ENCODE peak calls at places on chromosome 4, in six cellular contexts. One of them, this sample, is unnamed.

GRCh38 chr4:7826176-7826908 is 113.3 kb downstream of the AFAP1 start:
- DNase-seq in D341Med: no peak
- DNase-seq in NB4: no peak
- DNase-seq in epithelial cell of proximal tubule: no peak
- DNase-seq in PC-3: no peak
- DNase-seq in NCI-H1417: no peak
- DNase-seq in this sample: no peak

GRCh38 chr4:100075486-100076270 is 114.6 kb downstream of the DDIT4L start:
- DNase-seq in D341Med: no peak
- DNase-seq in NB4: no peak
- DNase-seq in epithelial cell of proximal tubule: no peak
- DNase-seq in PC-3: no peak
- DNase-seq in NCI-H1417: peak
- DNase-seq in this sample: no peak

GRCh38 chr4:87880106-87880505 is 47.3 kb downstream of the MEPE start:
- DNase-seq in D341Med: no peak
- DNase-seq in NB4: no peak
- DNase-seq in epithelial cell of proximal tubule: no peak
- DNase-seq in PC-3: no peak
- DNase-seq in NCI-H1417: no peak
- DNase-seq in this sample: no peak

GRCh38 chr4:78710536-78710935 is 65.6 kb upstream of the BMP2K start:
- DNase-seq in D341Med: no peak
- DNase-seq in NB4: no peak
- DNase-seq in epithelial cell of proximal tubule: no peak
- DNase-seq in PC-3: peak
- DNase-seq in NCI-H1417: no peak
- DNase-seq in this sample: no peak

GRCh38 chr4:74667944-74668343 is 126.4 kb downstream of the BTC start:
- DNase-seq in D341Med: no peak
- DNase-seq in NB4: no peak
- DNase-seq in epithelial cell of proximal tubule: no peak
- DNase-seq in PC-3: no peak
- DNase-seq in NCI-H1417: peak
- DNase-seq in this sample: no peak

GRCh38 chr4:288891-289290 is 16.4 kb downstream of the ZNF732 start:
- DNase-seq in D341Med: no peak
- DNase-seq in NB4: peak
- DNase-seq in epithelial cell of proximal tubule: no peak
- DNase-seq in PC-3: peak
- DNase-seq in NCI-H1417: no peak
- DNase-seq in this sample: no peak

GRCh38 chr4:183264614-183265013 is 55.5 kb downstream of the CLDN22 start:
- DNase-seq in D341Med: no peak
- DNase-seq in NB4: no peak
- DNase-seq in epithelial cell of proximal tubule: no peak
- DNase-seq in PC-3: no peak
- DNase-seq in NCI-H1417: no peak
- DNase-seq in this sample: no peak

GRCh38 chr4:38279650-38280322 is 319.6 kb downstream of the PTTG2 start:
- DNase-seq in D341Med: no peak
- DNase-seq in NB4: no peak
- DNase-seq in epithelial cell of proximal tubule: no peak
- DNase-seq in PC-3: no peak
- DNase-seq in NCI-H1417: peak
- DNase-seq in this sample: no peak

GRCh38 chr4:34043131-34043530 is 2201.2 kb downstream of the ARAP2 start:
- DNase-seq in D341Med: no peak
- DNase-seq in NB4: no peak
- DNase-seq in epithelial cell of proximal tubule: no peak
- DNase-seq in PC-3: no peak
- DNase-seq in NCI-H1417: no peak
- DNase-seq in this sample: no peak

GRCh38 chr4:142095886-142096605 is 459.7 kb downstream of the IL15 start:
- DNase-seq in D341Med: no peak
- DNase-seq in NB4: no peak
- DNase-seq in epithelial cell of proximal tubule: peak
- DNase-seq in PC-3: peak
- DNase-seq in NCI-H1417: peak
- DNase-seq in this sample: no peak

GRCh38 chr4:123017636-123018390 is 95.4 kb upstream of the NUDT6 start:
- DNase-seq in D341Med: no peak
- DNase-seq in NB4: no peak
- DNase-seq in epithelial cell of proximal tubule: no peak
- DNase-seq in PC-3: peak
- DNase-seq in NCI-H1417: no peak
- DNase-seq in this sample: no peak

GRCh38 chr4:14345356-14345775 is 656.9 kb upstream of the CPEB2 start:
- DNase-seq in D341Med: no peak
- DNase-seq in NB4: no peak
- DNase-seq in epithelial cell of proximal tubule: peak
- DNase-seq in PC-3: peak
- DNase-seq in NCI-H1417: no peak
- DNase-seq in this sample: no peak

GRCh38 chr4:173517781-173518371 is 12.2 kb downstream of the HAND2 start:
- DNase-seq in D341Med: no peak
- DNase-seq in NB4: peak
- DNase-seq in epithelial cell of proximal tubule: no peak
- DNase-seq in PC-3: no peak
- DNase-seq in NCI-H1417: no peak
- DNase-seq in this sample: no peak

GRCh38 chr4:39591290-39591689 is 47.4 kb downstream of the SMIM14 start:
- DNase-seq in D341Med: no peak
- DNase-seq in NB4: peak
- DNase-seq in epithelial cell of proximal tubule: no peak
- DNase-seq in PC-3: peak
- DNase-seq in NCI-H1417: no peak
- DNase-seq in this sample: no peak

GRCh38 chr4:2811830-2812599 is 19.1 kb downstream of the SH3BP2 start:
- DNase-seq in D341Med: no peak
- DNase-seq in NB4: peak
- DNase-seq in epithelial cell of proximal tubule: no peak
- DNase-seq in PC-3: no peak
- DNase-seq in NCI-H1417: peak
- DNase-seq in this sample: peak

GRCh38 chr4:94889961-94890360 is 132.2 kb downstream of the BMPR1B start:
- DNase-seq in D341Med: no peak
- DNase-seq in NB4: no peak
- DNase-seq in epithelial cell of proximal tubule: no peak
- DNase-seq in PC-3: no peak
- DNase-seq in NCI-H1417: no peak
- DNase-seq in this sample: no peak

GRCh38 chr4:40909363-40909876 is 159.7 kb downstream of the NSUN7 start:
- DNase-seq in D341Med: no peak
- DNase-seq in NB4: peak
- DNase-seq in epithelial cell of proximal tubule: no peak
- DNase-seq in PC-3: peak
- DNase-seq in NCI-H1417: no peak
- DNase-seq in this sample: no peak

GRCh38 chr4:47650584-47651130 is 165.6 kb downstream of the ATP10D start:
- DNase-seq in D341Med: no peak
- DNase-seq in NB4: no peak
- DNase-seq in epithelial cell of proximal tubule: no peak
- DNase-seq in PC-3: no peak
- DNase-seq in NCI-H1417: no peak
- DNase-seq in this sample: no peak

GRCh38 chr4:121377065-121377464 is 3.8 kb downstream of the QRFPR start:
- DNase-seq in D341Med: no peak
- DNase-seq in NB4: no peak
- DNase-seq in epithelial cell of proximal tubule: no peak
- DNase-seq in PC-3: no peak
- DNase-seq in NCI-H1417: no peak
- DNase-seq in this sample: no peak

GRCh38 chr4:73848183-73848777 is 4.8 kb upstream of the PF4V1 start:
- DNase-seq in D341Med: no peak
- DNase-seq in NB4: no peak
- DNase-seq in epithelial cell of proximal tubule: no peak
- DNase-seq in PC-3: no peak
- DNase-seq in NCI-H1417: no peak
- DNase-seq in this sample: no peak

GRCh38 chr4:185463541-185463940 is 8.0 kb downstream of the CCDC110 start:
- DNase-seq in D341Med: no peak
- DNase-seq in NB4: no peak
- DNase-seq in epithelial cell of proximal tubule: no peak
- DNase-seq in PC-3: no peak
- DNase-seq in NCI-H1417: peak
- DNase-seq in this sample: no peak

GRCh38 chr4:133129237-133129636 is 19.9 kb upstream of the PCDH10 start:
- DNase-seq in D341Med: no peak
- DNase-seq in NB4: no peak
- DNase-seq in epithelial cell of proximal tubule: no peak
- DNase-seq in PC-3: no peak
- DNase-seq in NCI-H1417: no peak
- DNase-seq in this sample: no peak

GRCh38 chr4:6343950-6344408 is 74.3 kb downstream of the WFS1 start:
- DNase-seq in D341Med: no peak
- DNase-seq in NB4: no peak
- DNase-seq in epithelial cell of proximal tubule: no peak
- DNase-seq in PC-3: peak
- DNase-seq in NCI-H1417: peak
- DNase-seq in this sample: no peak

GRCh38 chr4:10684631-10685030 is at the start of gene CLNK:
- DNase-seq in D341Med: no peak
- DNase-seq in NB4: peak
- DNase-seq in epithelial cell of proximal tubule: no peak
- DNase-seq in PC-3: no peak
- DNase-seq in NCI-H1417: no peak
- DNase-seq in this sample: no peak

GRCh38 chr4:111781611-111782010 is 363.6 kb upstream of the FAM241A start:
- DNase-seq in D341Med: no peak
- DNase-seq in NB4: no peak
- DNase-seq in epithelial cell of proximal tubule: no peak
- DNase-seq in PC-3: peak
- DNase-seq in NCI-H1417: no peak
- DNase-seq in this sample: no peak

GRCh38 chr4:1500231-1500965 is 94.2 kb upstream of the NKX1-1 start:
- DNase-seq in D341Med: peak
- DNase-seq in NB4: no peak
- DNase-seq in epithelial cell of proximal tubule: no peak
- DNase-seq in PC-3: no peak
- DNase-seq in NCI-H1417: no peak
- DNase-seq in this sample: peak

GRCh38 chr4:107060388-107060787 is 24.3 kb upstream of the DKK2 start:
- DNase-seq in D341Med: no peak
- DNase-seq in NB4: no peak
- DNase-seq in epithelial cell of proximal tubule: no peak
- DNase-seq in PC-3: no peak
- DNase-seq in NCI-H1417: no peak
- DNase-seq in this sample: no peak

GRCh38 chr4:186400676-186401075 is 134.7 kb downstream of the F11 start:
- DNase-seq in D341Med: no peak
- DNase-seq in NB4: no peak
- DNase-seq in epithelial cell of proximal tubule: no peak
- DNase-seq in PC-3: no peak
- DNase-seq in NCI-H1417: no peak
- DNase-seq in this sample: no peak

GRCh38 chr4:23728971-23729370 is 160.9 kb downstream of the PPARGC1A start:
- DNase-seq in D341Med: no peak
- DNase-seq in NB4: no peak
- DNase-seq in epithelial cell of proximal tubule: no peak
- DNase-seq in PC-3: no peak
- DNase-seq in NCI-H1417: no peak
- DNase-seq in this sample: no peak

GRCh38 chr4:137610960-137611359 is 78.7 kb upstream of the PCDH18 start:
- DNase-seq in D341Med: peak
- DNase-seq in NB4: peak
- DNase-seq in epithelial cell of proximal tubule: no peak
- DNase-seq in PC-3: peak
- DNase-seq in NCI-H1417: no peak
- DNase-seq in this sample: no peak

GRCh38 chr4:70914631-70915030 is 12.5 kb downstream of the MOB1B start:
- DNase-seq in D341Med: no peak
- DNase-seq in NB4: no peak
- DNase-seq in epithelial cell of proximal tubule: no peak
- DNase-seq in PC-3: peak
- DNase-seq in NCI-H1417: no peak
- DNase-seq in this sample: no peak

GRCh38 chr4:76296421-76296820 is 10.1 kb upstream of the STBD1 start:
- DNase-seq in D341Med: no peak
- DNase-seq in NB4: peak
- DNase-seq in epithelial cell of proximal tubule: no peak
- DNase-seq in PC-3: no peak
- DNase-seq in NCI-H1417: no peak
- DNase-seq in this sample: no peak

This sample was measured in right lobe of liver.